ENCODE peak calls at places on chromosomes 16 and 17, in ten cellular contexts. C is lower leg skin; V is RWPE1; K is ELR; S is activated CD4-positive, CD25-positive, alpha-beta regulatory T cell treated with anti-CD3 and anti-CD28 coated beads, Interleukin-2, amount 50 U/mL, for 16 hours; Z is activated T-cell treated with anti-CD3 and anti-CD28 coated beads, Interleukin-2, amount 50 U/mL, for 48 hours; J is stimulated activated CD8-positive, alpha-beta memory T cell treated with anti-CD3 and anti-CD28 coated beads, Interleukin-2, amount 100 ng/mL, for 48 hours; L is COR-L47; U is astrocyte of the spinal cord; B is CD4-positive, CD25-positive, alpha-beta regulatory T cell. M is an unnamed sample.

GRCh38 chr16:57624806-57625500 is 3.5 kb upstream of the ADGRG1 start:
- DNase-seq in V (no peak), B (no peak), S (no peak), J (no peak), K (no peak), Z (no peak), L (no peak), C (no peak), U (no peak), M (no peak)

GRCh38 chr16:27310576-27311448 is 3.0 kb upstream of the IL4R start:
- DNase-seq in K (no peak), J (no peak), V (no peak), Z (no peak), B (no peak), L (no peak), S (no peak), U (no peak), C (peak; percentile 29), M (no peak)

GRCh38 chr16:23905027-23905426 is 69.2 kb downstream of the PRKCB start:
- DNase-seq in C (no peak), B (no peak), J (no peak), S (no peak), Z (no peak), L (no peak), V (peak; percentile 60), U (peak; percentile 26), K (peak; percentile 84), M (no peak)

GRCh38 chr17:8628172-8628571 is 2.4 kb downstream of the MYH10 start:
- DNase-seq in J (no peak), L (no peak), B (no peak), V (no peak), U (no peak), Z (no peak), K (no peak), C (no peak), S (no peak), M (no peak)

GRCh38 chr17:48055531-48056245 is 7.5 kb downstream of the NFE2L1 start:
- DNase-seq in B (no peak), K (peak; percentile 88), V (no peak), U (peak; percentile 79), C (no peak), S (no peak), L (no peak), J (no peak), Z (peak; percentile 58), M (no peak)

GRCh38 chr17:82611140-82612058 is 36.8 kb downstream of the WDR45B start:
- DNase-seq in S (no peak), U (no peak), K (no peak), J (no peak), C (no peak), Z (no peak), L (peak; percentile 41), V (no peak), B (no peak), M (no peak)

GRCh38 chr17:19292377-19292711 is 55.2 kb downstream of the EPN2 start:
- DNase-seq in L (no peak), K (no peak), V (no peak), J (no peak), U (no peak), C (no peak), Z (no peak), B (no peak), S (no peak), M (no peak)

GRCh38 chr16:89343501-89344291 is 126.2 kb downstream of the ZNF778 start:
- DNase-seq in V (no peak), J (no peak), S (no peak), Z (no peak), B (no peak), K (peak; percentile 76), C (no peak), U (peak; percentile 90), L (no peak), M (no peak)

GRCh38 chr17:43994272-43995149 is 9.9 kb upstream of the NAGS start:
- DNase-seq in K (peak; percentile 79), L (peak; percentile 65), Z (peak; percentile 85), B (peak; percentile 48), V (peak; percentile 63), S (no peak), J (peak; percentile 59), U (peak; percentile 58), C (peak; percentile 95), M (peak; percentile 30)

GRCh38 chr16:4868573-4868972 is 21.3 kb downstream of the UBN1 start:
- DNase-seq in K (no peak), Z (no peak), S (no peak), V (no peak), J (no peak), U (no peak), C (peak; percentile 23), L (no peak), B (no peak), M (no peak)

GRCh38 chr17:72534265-72534664 is 413.4 kb downstream of the SOX9 start:
- DNase-seq in V (no peak), J (no peak), Z (no peak), L (no peak), B (no peak), K (no peak), U (no peak), C (no peak), S (no peak), M (no peak)

GRCh38 chr16:31350275-31351005 is 4.5 kb upstream of the ITGAX start:
- DNase-seq in K (no peak), U (no peak), V (no peak), B (no peak), L (no peak), S (no peak), Z (peak; percentile 35), C (no peak), J (no peak), M (no peak)

GRCh38 chr16:785563-786535 is 2.3 kb downstream of the RPUSD1 start:
- DNase-seq in J (peak; percentile 65), S (peak; percentile 42), K (peak; percentile 73), U (peak; percentile 32), Z (peak; percentile 88), V (peak; percentile 48), B (peak; percentile 62), C (peak; percentile 93), L (peak; percentile 29), M (peak; percentile 41)

GRCh38 chr16:64051826-64052225 is 1070.0 kb downstream of the CDH11 start:
- DNase-seq in U (peak; percentile 3), B (no peak), K (peak; percentile 0), C (no peak), S (no peak), L (no peak), V (no peak), Z (no peak), J (no peak), M (no peak)

GRCh38 chr16:17076121-17076757 is 394.5 kb downstream of the XYLT1 start:
- DNase-seq in U (no peak), C (no peak), S (no peak), Z (no peak), J (no peak), B (no peak), L (no peak), V (no peak), K (no peak), M (no peak)

GRCh38 chr16:75532142-75532765 is 3.7 kb downstream of the CHST5 start:
- DNase-seq in J (no peak), V (no peak), K (no peak), B (no peak), S (no peak), Z (no peak), U (no peak), L (no peak), C (no peak), M (no peak)

GRCh38 chr16:24986512-24987303 is 28.5 kb downstream of the ARHGAP17 start:
- DNase-seq in L (no peak), K (peak; percentile 88), C (no peak), S (no peak), V (no peak), J (no peak), B (no peak), Z (no peak), U (peak; percentile 86), M (no peak)

GRCh38 chr17:2853722-2854580 is 57.7 kb downstream of the RAP1GAP2 start:
- DNase-seq in L (no peak), Z (peak; percentile 52), B (no peak), S (no peak), C (no peak), J (no peak), V (peak; percentile 39), K (peak; percentile 13), U (no peak), M (no peak)

GRCh38 chr17:17062356-17062755 is 20.1 kb downstream of the MPRIP start:
- DNase-seq in J (no peak), L (no peak), K (no peak), U (no peak), C (peak; percentile 82), S (no peak), V (no peak), Z (no peak), B (no peak), M (no peak)

GRCh38 chr16:8962393-8963009 is 1.2 kb downstream of the USP7 start:
- DNase-seq in J (no peak), C (no peak), V (peak; percentile 43), K (no peak), L (no peak), Z (peak; percentile 60), U (no peak), B (peak; percentile 47), S (peak; percentile 12), M (no peak)

GRCh38 chr17:39177256-39177655 is 11.3 kb upstream of the ARL5C start:
- DNase-seq in Z (no peak), S (no peak), K (no peak), B (no peak), L (no peak), U (no peak), C (no peak), J (no peak), V (no peak), M (no peak)

GRCh38 chr16:10501016-10501607 is 79.3 kb downstream of the EMP2 start:
- DNase-seq in S (no peak), L (no peak), Z (no peak), C (no peak), V (no peak), K (no peak), J (no peak), U (no peak), B (no peak), M (no peak)

GRCh38 chr16:73066927-73067670 is 19.2 kb upstream of the ZFHX3 start:
- DNase-seq in Z (no peak), L (no peak), K (peak; percentile 61), J (no peak), C (no peak), V (no peak), S (no peak), B (no peak), U (peak; percentile 74), M (no peak)

GRCh38 chr17:53627511-53627910 is 195.2 kb upstream of the KIF2B start:
- DNase-seq in U (peak; percentile 78), C (no peak), S (no peak), V (peak; percentile 8), K (peak; percentile 85), J (no peak), L (no peak), Z (no peak), B (no peak), M (no peak)

GRCh38 chr17:47305302-47305923 is 18.3 kb upstream of the EFCAB13 start:
- DNase-seq in J (no peak), B (no peak), K (peak; percentile 94), S (no peak), V (peak; percentile 80), C (no peak), Z (no peak), L (no peak), U (peak; percentile 92), M (peak; percentile 66)

GRCh38 chr17:63476857-63477470 is at the start of gene ACE:
- DNase-seq in K (peak; percentile 32), C (no peak), Z (peak; percentile 59), L (peak; percentile 78), V (no peak), J (no peak), B (no peak), S (no peak), U (no peak), M (no peak)

GRCh38 chr17:74243013-74243755 is 29.8 kb downstream of the TTYH2 start:
- DNase-seq in K (no peak), S (no peak), B (no peak), V (no peak), L (no peak), C (no peak), U (no peak), J (no peak), Z (no peak), M (no peak)

GRCh38 chr17:41717408-41718286 is 5.5 kb downstream of the GAST start:
- DNase-seq in L (no peak), K (peak; percentile 79), U (no peak), C (no peak), S (no peak), Z (no peak), J (no peak), V (peak; percentile 60), B (no peak), M (no peak)